ENCODE peak calls at places on chromosomes 3 and 15, in four cellular contexts. One of them, this sample, is unnamed.

GRCh38 chr3:176855901-176856486 is 341.3 kb downstream of the TBL1XR1 start:
- DNase-seq in HepG2: no peak
- DNase-seq in A549: no peak
- DNase-seq in GM12878: no peak
- DNase-seq in this sample: no peak

GRCh38 chr3:139281512-139282196 is 62.2 kb upstream of the MRPS22 start:
- DNase-seq in HepG2: no peak
- DNase-seq in A549: no peak
- DNase-seq in GM12878: no peak
- DNase-seq in this sample: no peak

GRCh38 chr3:128794788-128795649 is 69.0 kb downstream of the RAB7A start:
- DNase-seq in HepG2: peak
- DNase-seq in A549: peak
- DNase-seq in GM12878: no peak
- DNase-seq in this sample: peak

GRCh38 chr15:33980159-33980558 is 11.9 kb downstream of the CHRM5 start:
- DNase-seq in GM12878: no peak
- DNase-seq in HepG2: no peak
- DNase-seq in A549: no peak
- DNase-seq in this sample: no peak

GRCh38 chr3:10195692-10196091 is 31.0 kb downstream of the IRAK2 start:
- DNase-seq in A549: no peak
- DNase-seq in HepG2: no peak
- DNase-seq in GM12878: no peak
- DNase-seq in this sample: peak

GRCh38 chr3:149009732-149010131 is 18.4 kb downstream of the GYG1 start:
- DNase-seq in GM12878: no peak
- DNase-seq in A549: no peak
- DNase-seq in HepG2: no peak
- DNase-seq in this sample: no peak

GRCh38 chr3:42780892-42781700 is 8.0 kb upstream of the CCDC13 start:
- DNase-seq in HepG2: peak
- DNase-seq in GM12878: peak
- DNase-seq in A549: peak
- DNase-seq in this sample: peak

GRCh38 chr3:99875573-99875924 is 57.9 kb downstream of the CMSS1 start:
- DNase-seq in GM12878: no peak
- DNase-seq in HepG2: peak
- DNase-seq in A549: peak
- DNase-seq in this sample: peak

GRCh38 chr15:41695750-41696436 is 35.7 kb downstream of the MGA start:
- DNase-seq in HepG2: peak
- DNase-seq in GM12878: peak
- DNase-seq in A549: peak
- DNase-seq in this sample: peak

GRCh38 chr15:45720183-45720582 is 85.4 kb downstream of the SQOR start:
- DNase-seq in GM12878: no peak
- DNase-seq in A549: no peak
- DNase-seq in HepG2: no peak
- DNase-seq in this sample: no peak

GRCh38 chr15:64146885-64147681 is 4.4 kb upstream of the SNX22 start:
- DNase-seq in GM12878: no peak
- DNase-seq in A549: no peak
- DNase-seq in HepG2: peak
- DNase-seq in this sample: peak

GRCh38 chr15:100879046-100879445 is 585 bp upstream of the ALDH1A3 start:
- DNase-seq in A549: peak
- DNase-seq in HepG2: no peak
- DNase-seq in GM12878: no peak
- DNase-seq in this sample: no peak

GRCh38 chr3:164208846-164209245 is 869.5 kb downstream of the SI start:
- DNase-seq in A549: no peak
- DNase-seq in HepG2: no peak
- DNase-seq in GM12878: no peak
- DNase-seq in this sample: no peak

GRCh38 chr3:108472011-108472591 is 38.3 kb downstream of the MYH15 start:
- DNase-seq in GM12878: no peak
- DNase-seq in HepG2: no peak
- DNase-seq in A549: peak
- DNase-seq in this sample: no peak

GRCh38 chr3:106719583-106719982 is 657.7 kb upstream of the CCDC54 start:
- DNase-seq in A549: no peak
- DNase-seq in HepG2: no peak
- DNase-seq in GM12878: no peak
- DNase-seq in this sample: no peak

GRCh38 chr15:100765458-100766224 is 114.0 kb upstream of the ALDH1A3 start:
- DNase-seq in A549: no peak
- DNase-seq in HepG2: no peak
- DNase-seq in GM12878: no peak
- DNase-seq in this sample: no peak

GRCh38 chr15:41955807-41956525 is 16.4 kb downstream of the EHD4 start:
- DNase-seq in A549: no peak
- DNase-seq in GM12878: no peak
- DNase-seq in HepG2: peak
- DNase-seq in this sample: no peak

GRCh38 chr3:173058229-173058628 is 82.8 kb downstream of the SPATA16 start:
- DNase-seq in HepG2: no peak
- DNase-seq in GM12878: no peak
- DNase-seq in A549: no peak
- DNase-seq in this sample: no peak

GRCh38 chr3:141860766-141861513 is 15.5 kb upstream of the ATP1B3 start:
- DNase-seq in A549: no peak
- DNase-seq in GM12878: no peak
- DNase-seq in HepG2: no peak
- DNase-seq in this sample: peak

GRCh38 chr3:32045091-32045964 is 61.1 kb upstream of the GPD1L start:
- DNase-seq in A549: peak
- DNase-seq in GM12878: no peak
- DNase-seq in HepG2: peak
- DNase-seq in this sample: no peak

GRCh38 chr3:45554001-45554691 is 40.4 kb upstream of the LIMD1 start:
- DNase-seq in A549: no peak
- DNase-seq in HepG2: no peak
- DNase-seq in GM12878: peak
- DNase-seq in this sample: peak

GRCh38 chr3:502486-502885 is 305.9 kb downstream of the CHL1 start:
- DNase-seq in HepG2: no peak
- DNase-seq in A549: no peak
- DNase-seq in GM12878: no peak
- DNase-seq in this sample: no peak

GRCh38 chr15:67331676-67332075 is 77.1 kb downstream of the IQCH start:
- DNase-seq in A549: no peak
- DNase-seq in GM12878: no peak
- DNase-seq in HepG2: no peak
- DNase-seq in this sample: no peak

GRCh38 chr3:24680214-24680967 is 185.7 kb upstream of the THRB start:
- DNase-seq in GM12878: no peak
- DNase-seq in A549: peak
- DNase-seq in HepG2: peak
- DNase-seq in this sample: peak
- TF ChIP-seq POLR2AphosphoS2 in GM12878: no peak
- TF ChIP-seq POLR2AphosphoS2 in A549: no peak
- TF ChIP-seq POLR2AphosphoS2 in HepG2: no peak
- TF ChIP-seq POLR2AphosphoS2 in this sample: no peak

GRCh38 chr15:91124155-91124554 is 24.1 kb downstream of the SV2B start:
- DNase-seq in A549: no peak
- DNase-seq in HepG2: no peak
- DNase-seq in GM12878: no peak
- DNase-seq in this sample: no peak

GRCh38 chr15:91128028-91128427 is 28.0 kb downstream of the SV2B start:
- DNase-seq in HepG2: no peak
- DNase-seq in A549: no peak
- DNase-seq in GM12878: no peak
- DNase-seq in this sample: no peak

GRCh38 chr15:91127236-91127914 is 27.3 kb downstream of the SV2B start:
- DNase-seq in A549: no peak
- DNase-seq in GM12878: no peak
- DNase-seq in HepG2: no peak
- DNase-seq in this sample: no peak

GRCh38 chr15:91125162-91125561 is 25.1 kb downstream of the SV2B start:
- DNase-seq in A549: no peak
- DNase-seq in HepG2: no peak
- DNase-seq in GM12878: no peak
- DNase-seq in this sample: no peak

DNA sequence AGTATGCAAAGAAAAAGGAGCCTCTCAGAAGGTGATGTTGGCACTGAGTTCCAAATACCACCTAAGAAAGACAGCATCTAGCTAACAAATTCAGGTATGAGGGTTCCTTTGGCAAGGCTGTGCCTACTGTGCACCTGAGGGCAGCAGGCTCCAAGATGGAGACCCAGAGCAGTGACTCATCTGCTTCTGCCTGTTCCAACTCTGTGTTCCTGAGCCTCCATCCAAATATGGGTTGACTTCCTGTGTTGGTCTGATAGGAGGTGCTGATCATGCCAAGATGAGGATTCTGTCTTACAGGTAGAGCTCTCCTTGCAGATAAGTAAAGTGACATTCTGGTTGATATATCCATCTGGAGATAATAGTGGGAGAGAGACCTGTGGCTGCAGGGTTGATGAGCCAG is 26.0 kb downstream of the SV2B start:
- DNase-seq in GM12878: no peak
- DNase-seq in A549: no peak
- DNase-seq in HepG2: no peak
- DNase-seq in this sample: no peak
- TF ChIP-seq POLR2AphosphoS2 in GM12878: no peak
- TF ChIP-seq POLR2AphosphoS2 in A549: no peak
- TF ChIP-seq POLR2AphosphoS2 in HepG2: no peak
- TF ChIP-seq POLR2AphosphoS2 in this sample: no peak

GRCh38 chr3:14135581-14135980 is 10.7 kb downstream of the TMEM43 start:
- DNase-seq in HepG2: no peak
- DNase-seq in GM12878: no peak
- DNase-seq in A549: no peak
- DNase-seq in this sample: no peak
- TF ChIP-seq POLR2AphosphoS2 in HepG2: no peak
- TF ChIP-seq POLR2AphosphoS2 in GM12878: no peak
- TF ChIP-seq POLR2AphosphoS2 in A549: no peak
- TF ChIP-seq POLR2AphosphoS2 in this sample: no peak

DNA sequence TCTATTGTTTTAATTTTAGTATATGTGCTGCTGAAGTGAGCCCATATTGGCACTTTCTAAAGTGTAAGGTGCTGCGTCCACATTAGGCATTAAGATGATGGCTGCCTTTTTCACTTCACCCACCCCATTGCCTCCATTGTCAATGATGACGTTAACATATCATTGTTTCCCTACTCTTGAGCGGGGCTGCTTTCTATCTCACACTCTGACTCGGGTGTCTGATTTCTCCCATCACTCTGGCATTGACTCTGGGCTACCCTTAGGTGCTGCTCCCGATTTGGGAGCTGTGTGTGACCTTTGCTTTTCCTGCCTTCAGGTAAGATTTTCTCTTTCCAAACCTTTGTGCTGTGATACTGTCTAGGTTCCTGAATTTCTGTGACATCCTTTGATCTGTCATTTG is 28.8 kb downstream of the CGNL1 start:
- DNase-seq in GM12878: no peak
- DNase-seq in A549: no peak
- DNase-seq in HepG2: no peak
- DNase-seq in this sample: no peak
- TF ChIP-seq POLR2AphosphoS2 in GM12878: no peak
- TF ChIP-seq POLR2AphosphoS2 in A549: no peak
- TF ChIP-seq POLR2AphosphoS2 in HepG2: no peak
- TF ChIP-seq POLR2AphosphoS2 in this sample: no peak

DNA sequence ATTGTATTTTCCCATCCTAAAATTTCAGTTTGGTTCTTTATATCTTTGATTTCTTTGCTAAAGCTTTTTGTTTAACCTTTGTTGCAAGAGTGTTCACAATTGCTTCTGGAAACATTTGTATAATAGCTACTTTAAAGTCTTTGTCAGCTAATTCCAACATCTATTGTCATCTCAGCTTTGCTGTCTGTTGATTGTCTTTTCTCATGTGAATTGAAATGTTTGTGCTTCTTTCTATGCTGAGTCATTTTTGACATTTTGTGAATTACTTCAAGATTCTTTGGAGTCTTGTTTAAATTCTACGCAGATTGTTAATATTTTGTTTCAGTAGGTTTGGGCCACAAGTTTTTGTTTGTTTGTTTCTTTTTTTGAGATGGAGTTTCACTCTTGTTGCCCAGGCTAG is 73.2 kb downstream of the SUCNR1 start:
- DNase-seq in GM12878: no peak
- DNase-seq in A549: no peak
- DNase-seq in HepG2: no peak
- DNase-seq in this sample: no peak
- TF ChIP-seq POLR2AphosphoS2 in GM12878: no peak
- TF ChIP-seq POLR2AphosphoS2 in A549: no peak
- TF ChIP-seq POLR2AphosphoS2 in HepG2: no peak
- TF ChIP-seq POLR2AphosphoS2 in this sample: no peak

This sample was measured in K562.